ENCODE peak calls at places on chromosomes 5 and 9, in four cellular contexts. T is GM12878, Q is IMR-90, V is erythroblast. P is an unnamed sample.

GRCh38 chr5:95284512-95285405 is at the start of gene MCTP1:
- DNase-seq in V (peak; percentile 44), Q (no peak), T (no peak), P (peak; percentile 52)

GRCh38 chr5:37838933-37839341 is 904 bp downstream of the GDNF start:
- DNase-seq in T (no peak), V (no peak), Q (no peak), P (no peak)

GRCh38 chr5:73174100-73174815 is 1.3 kb downstream of the TMEM174 start:
- DNase-seq in Q (no peak), V (no peak), T (no peak), P (peak; percentile 20)

GRCh38 chr9:135821116-135821515 is 86.2 kb downstream of the CAMSAP1 start:
- DNase-seq in V (no peak), T (no peak), Q (no peak), P (no peak)

GRCh38 chr9:132787748-132788159 is 90.3 kb downstream of the AK8 start:
- DNase-seq in T (peak; percentile 7), V (no peak), Q (no peak), P (no peak)

GRCh38 chr5:138264183-138264582 is 10.2 kb downstream of the GFRA3 start:
- DNase-seq in Q (no peak), T (no peak), V (no peak), P (no peak)

GRCh38 chr5:158175664-158176507 is 316.9 kb upstream of the CLINT1 start:
- DNase-seq in T (no peak), Q (no peak), V (no peak), P (no peak)

GRCh38 chr5:79974896-79975295 is 16.2 kb downstream of the MTX3 start:
- DNase-seq in T (no peak), V (no peak), Q (peak; percentile 77), P (no peak)

GRCh38 chr5:79935992-79936643 is 54.9 kb downstream of the MTX3 start:
- DNase-seq in Q (peak; percentile 24), T (no peak), V (no peak), P (no peak)

GRCh38 chr5:35672995-35673394 is 55.3 kb downstream of the SPEF2 start:
- DNase-seq in Q (no peak), V (peak; percentile 21), T (no peak), P (no peak)

GRCh38 chr9:130768265-130768664 is 66.8 kb upstream of the ABL1 start:
- DNase-seq in T (no peak), Q (peak; percentile 49), V (no peak), P (peak; percentile 92)

GRCh38 chr5:79074641-79075040 is 5.1 kb downstream of the BHMT2 start:
- DNase-seq in V (no peak), T (no peak), Q (peak; percentile 49), P (peak; percentile 62)

GRCh38 chr5:160155017-160155725 is 35.9 kb upstream of the PWWP2A start:
- DNase-seq in V (no peak), Q (no peak), T (no peak), P (peak; percentile 25)

GRCh38 chr5:137758719-137759312 is 4.7 kb upstream of the HNRNPA0 start:
- DNase-seq in V (no peak), Q (no peak), T (peak; percentile 57), P (no peak)

GRCh38 chr5:140182075-140182709 is 7.2 kb downstream of the CYSTM1 start:
- DNase-seq in Q (no peak), V (peak; percentile 47), T (no peak), P (no peak)

GRCh38 chr9:37859043-37859442 is 44.9 kb downstream of the SLC25A51 start:
- DNase-seq in T (no peak), V (peak; percentile 31), Q (peak; percentile 33), P (peak; percentile 16)

GRCh38 chr9:31304576-31304975 is 1079.9 kb upstream of the ACO1 start:
- DNase-seq in T (no peak), Q (peak; percentile 32), V (no peak), P (no peak)

GRCh38 chr5:147671365-147671764 is 111.2 kb downstream of the JAKMIP2 start:
- DNase-seq in V (no peak), Q (no peak), T (no peak), P (no peak)

GRCh38 chr5:41527201-41527779 is 16.9 kb upstream of the PLCXD3 start:
- DNase-seq in T (no peak), Q (peak; percentile 98), V (no peak), P (no peak)

GRCh38 chr9:4397917-4398316 is 92.4 kb upstream of the SLC1A1 start:
- DNase-seq in T (no peak), Q (peak; percentile 49), V (no peak), P (no peak)

GRCh38 chr9:110765926-110766325 is 97.3 kb downstream of the MUSK start:
- DNase-seq in T (no peak), Q (no peak), V (no peak), P (no peak)

GRCh38 chr9:104107799-104108198 is 13.7 kb downstream of the SMC2 start:
- DNase-seq in Q (no peak), V (no peak), T (no peak), P (no peak)

GRCh38 chr5:4229414-4229813 is 633.8 kb downstream of the IRX1 start:
- DNase-seq in V (no peak), T (no peak), Q (no peak), P (no peak)

GRCh38 chr5:160484644-160485043 is 63.0 kb downstream of the PTTG1 start:
- DNase-seq in V (no peak), T (no peak), Q (no peak), P (no peak)

GRCh38 chr5:56910123-56910951 is 941 bp downstream of the SETD9 start:
- DNase-seq in Q (no peak), T (no peak), V (peak; percentile 79), P (peak; percentile 80)

GRCh38 chr9:89448821-89449220 is 49.1 kb downstream of the SEMA4D start:
- DNase-seq in Q (no peak), V (no peak), T (no peak), P (no peak)

GRCh38 chr5:82276800-82277612 is 1.1 kb downstream of the RPS23 start:
- DNase-seq in V (peak; percentile 44), T (no peak), Q (no peak), P (peak; percentile 12)

GRCh38 chr9:137492464-137493162 is 33.5 kb upstream of the NSMF start:
- DNase-seq in V (peak; percentile 60), Q (no peak), T (no peak), P (peak; percentile 56)

GRCh38 chr9:96494215-96494800 is 44.3 kb downstream of the HABP4 start:
- DNase-seq in T (no peak), V (no peak), Q (no peak), P (no peak)
- TF ChIP-seq POLR2A in T (no peak), V (no peak), Q (no peak), P (no peak)

GRCh38 chr9:14314929-14315753 is 1.2 kb upstream of the NFIB start:
- DNase-seq in T (no peak), Q (peak; percentile 34), V (peak; percentile 75), P (no peak)
- TF ChIP-seq POLR2A in T (no peak), Q (no peak), V (no peak), P (no peak)

DNA sequence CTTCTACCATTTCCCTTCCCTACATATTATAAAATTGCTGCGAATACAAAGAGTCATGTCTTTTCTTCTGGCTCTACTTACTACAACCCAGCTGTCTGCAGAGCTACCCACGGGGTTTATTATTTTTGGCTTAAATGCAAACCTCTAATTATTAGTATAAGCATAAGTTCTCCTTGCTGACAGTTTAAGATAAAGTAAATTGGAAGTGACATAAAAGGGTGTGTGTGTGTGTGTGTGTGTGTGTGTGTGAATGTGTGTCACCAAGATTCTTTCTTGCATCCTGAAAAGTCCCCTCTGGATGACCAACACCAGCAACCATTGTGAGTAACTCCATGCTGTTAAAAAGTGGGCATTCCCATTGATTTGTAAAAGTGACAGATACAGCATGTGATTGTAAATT is 803.8 kb upstream of the ZNF608 start:
- DNase-seq in Q (peak; percentile 74), T (no peak), V (no peak), P (no peak)
- TF ChIP-seq POLR2A in Q (no peak), T (no peak), V (no peak), P (no peak)

GRCh38 chr9:129332581-129332980 is 154.5 kb upstream of the IER5L start:
- DNase-seq in Q (no peak), V (no peak), T (no peak), P (no peak)

GRCh38 chr9:129335456-129336129 is 157.5 kb upstream of the IER5L start:
- DNase-seq in Q (no peak), V (no peak), T (no peak), P (peak; percentile 41)

GRCh38 chr9:129333613-129333960 is 155.5 kb upstream of the IER5L start:
- DNase-seq in Q (no peak), V (no peak), T (no peak), P (no peak)

GRCh38 chr9:129334744-129335080 is 156.7 kb upstream of the IER5L start:
- DNase-seq in Q (no peak), T (no peak), V (no peak), P (no peak)

GRCh38 chr9:129333961-129334743 is 156.1 kb upstream of the IER5L start:
- DNase-seq in T (no peak), V (no peak), Q (peak; percentile 92), P (peak; percentile 97)
- TF ChIP-seq POLR2A in T (no peak), V (no peak), Q (no peak), P (peak; percentile 15)

GRCh38 chr9:121598167-121599000 is 53.0 kb upstream of the DAB2IP start:
- DNase-seq in T (no peak), V (no peak), Q (peak; percentile 86), P (no peak)
- TF ChIP-seq POLR2A in T (no peak), V (no peak), Q (no peak), P (no peak)

GRCh38 chr9:120937127-120937526 is 10.5 kb upstream of the TRAF1 start:
- DNase-seq in T (no peak), V (no peak), Q (no peak), P (no peak)

GRCh38 chr9:120936011-120936763 is 9.6 kb upstream of the TRAF1 start:
- DNase-seq in T (peak; percentile 68), V (peak; percentile 90), Q (peak; percentile 95), P (peak; percentile 84)

GRCh38 chr9:120936764-120937122 is 10.1 kb upstream of the TRAF1 start:
- DNase-seq in Q (no peak), V (no peak), T (no peak), P (no peak)

GRCh38 chr9:120934271-120934670 is 7.7 kb upstream of the TRAF1 start:
- DNase-seq in Q (no peak), V (no peak), T (no peak), P (peak; percentile 71)

DNA sequence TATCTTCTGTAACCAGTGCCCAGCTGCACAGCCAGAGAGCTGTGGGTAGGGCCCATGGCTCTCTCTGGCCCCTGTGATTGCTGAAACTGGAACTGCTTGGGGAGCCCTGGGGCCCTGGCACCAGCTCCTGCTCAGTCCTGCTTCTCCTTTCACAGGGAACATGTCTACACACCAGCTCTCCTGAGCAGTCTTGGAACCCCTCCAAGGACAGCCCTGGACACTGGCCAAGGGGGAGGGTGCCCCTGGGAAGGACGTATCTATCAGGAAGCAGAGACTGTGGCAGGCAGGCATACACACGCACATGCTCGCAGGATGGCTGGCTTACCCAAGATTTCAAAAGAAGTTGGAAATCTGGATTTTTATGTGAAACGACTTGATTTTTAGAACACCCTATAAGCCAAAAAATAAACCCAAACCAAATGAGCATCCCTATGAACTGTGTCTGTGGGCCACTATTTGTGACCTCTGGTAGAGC is 8.8 kb upstream of the TRAF1 start:
- DNase-seq in Q (peak; percentile 91), T (no peak), V (peak; percentile 87), P (peak; percentile 16)
- TF ChIP-seq POLR2A in Q (no peak), T (no peak), V (no peak), P (no peak)